ENCODE peak calls at places on chromosomes 2 and 18, in five cellular contexts. One of them, this sample, is unnamed.

GRCh38 chr2:30332791-30333453 is 101.6 kb downstream of the LBH start:
- DNase-seq in A673: no peak
- DNase-seq in HepG2: no peak
- DNase-seq in transverse colon: no peak
- DNase-seq in AG09309: no peak
- DNase-seq in this sample: no peak

GRCh38 chr2:232320038-232320790 is 58.3 kb upstream of the ALPP start:
- DNase-seq in A673: no peak
- DNase-seq in HepG2: no peak
- DNase-seq in transverse colon: peak
- DNase-seq in AG09309: no peak
- DNase-seq in this sample: peak

GRCh38 chr18:54434453-54434852 is 76.7 kb downstream of the C18orf54 start:
- DNase-seq in A673: no peak
- DNase-seq in HepG2: no peak
- DNase-seq in transverse colon: no peak
- DNase-seq in AG09309: no peak
- DNase-seq in this sample: no peak

GRCh38 chr2:69535739-69536374 is 98.6 kb upstream of the NFU1 start:
- DNase-seq in A673: no peak
- DNase-seq in HepG2: no peak
- DNase-seq in transverse colon: no peak
- DNase-seq in AG09309: no peak
- DNase-seq in this sample: no peak

GRCh38 chr2:11056614-11057013 is 98.7 kb upstream of the SLC66A3 start:
- DNase-seq in A673: peak
- DNase-seq in HepG2: no peak
- DNase-seq in transverse colon: no peak
- DNase-seq in AG09309: peak
- DNase-seq in this sample: peak

GRCh38 chr2:235493402-235493774 is 455 bp upstream of the AGAP1 start:
- DNase-seq in A673: no peak
- DNase-seq in HepG2: no peak
- DNase-seq in transverse colon: no peak
- DNase-seq in AG09309: no peak
- DNase-seq in this sample: peak

GRCh38 chr2:137693521-137693920 is 270.8 kb upstream of the HNMT start:
- DNase-seq in A673: peak
- DNase-seq in HepG2: no peak
- DNase-seq in transverse colon: no peak
- DNase-seq in AG09309: no peak
- DNase-seq in this sample: peak

GRCh38 chr2:241560181-241560882 is 1.8 kb downstream of the BOK start:
- DNase-seq in A673: no peak
- DNase-seq in HepG2: no peak
- DNase-seq in transverse colon: no peak
- DNase-seq in AG09309: no peak
- DNase-seq in this sample: no peak

GRCh38 chr2:151367571-151367970 is 10.2 kb downstream of the TNFAIP6 start:
- DNase-seq in A673: no peak
- DNase-seq in HepG2: no peak
- DNase-seq in transverse colon: no peak
- DNase-seq in AG09309: peak
- DNase-seq in this sample: peak

GRCh38 chr2:19321946-19322345 is 36.5 kb downstream of the OSR1 start:
- DNase-seq in A673: no peak
- DNase-seq in HepG2: peak
- DNase-seq in transverse colon: no peak
- DNase-seq in AG09309: no peak
- DNase-seq in this sample: peak

GRCh38 chr18:78512080-78512601 is 467.5 kb upstream of the SALL3 start:
- DNase-seq in A673: no peak
- DNase-seq in HepG2: no peak
- DNase-seq in transverse colon: no peak
- DNase-seq in AG09309: no peak
- DNase-seq in this sample: no peak

GRCh38 chr2:7034313-7034712 is 117.1 kb downstream of the RNF144A start:
- DNase-seq in A673: no peak
- DNase-seq in HepG2: peak
- DNase-seq in transverse colon: no peak
- DNase-seq in AG09309: no peak
- DNase-seq in this sample: peak
- TF ChIP-seq CTCF in A673: no peak
- TF ChIP-seq CTCF in HepG2: peak
- TF ChIP-seq CTCF in transverse colon: no peak
- TF ChIP-seq CTCF in AG09309: no peak
- TF ChIP-seq CTCF in this sample: peak

GRCh38 chr2:187934692-187935091 is 357.0 kb upstream of the GULP1 start:
- DNase-seq in A673: no peak
- DNase-seq in HepG2: no peak
- DNase-seq in transverse colon: no peak
- DNase-seq in AG09309: no peak
- DNase-seq in this sample: no peak
- H3K4me3 ChIP-seq in A673: no peak
- H3K4me3 ChIP-seq in HepG2: no peak
- H3K4me3 ChIP-seq in transverse colon: no peak
- H3K4me3 ChIP-seq in AG09309: no peak
- H3K4me3 ChIP-seq in this sample: no peak

DNA sequence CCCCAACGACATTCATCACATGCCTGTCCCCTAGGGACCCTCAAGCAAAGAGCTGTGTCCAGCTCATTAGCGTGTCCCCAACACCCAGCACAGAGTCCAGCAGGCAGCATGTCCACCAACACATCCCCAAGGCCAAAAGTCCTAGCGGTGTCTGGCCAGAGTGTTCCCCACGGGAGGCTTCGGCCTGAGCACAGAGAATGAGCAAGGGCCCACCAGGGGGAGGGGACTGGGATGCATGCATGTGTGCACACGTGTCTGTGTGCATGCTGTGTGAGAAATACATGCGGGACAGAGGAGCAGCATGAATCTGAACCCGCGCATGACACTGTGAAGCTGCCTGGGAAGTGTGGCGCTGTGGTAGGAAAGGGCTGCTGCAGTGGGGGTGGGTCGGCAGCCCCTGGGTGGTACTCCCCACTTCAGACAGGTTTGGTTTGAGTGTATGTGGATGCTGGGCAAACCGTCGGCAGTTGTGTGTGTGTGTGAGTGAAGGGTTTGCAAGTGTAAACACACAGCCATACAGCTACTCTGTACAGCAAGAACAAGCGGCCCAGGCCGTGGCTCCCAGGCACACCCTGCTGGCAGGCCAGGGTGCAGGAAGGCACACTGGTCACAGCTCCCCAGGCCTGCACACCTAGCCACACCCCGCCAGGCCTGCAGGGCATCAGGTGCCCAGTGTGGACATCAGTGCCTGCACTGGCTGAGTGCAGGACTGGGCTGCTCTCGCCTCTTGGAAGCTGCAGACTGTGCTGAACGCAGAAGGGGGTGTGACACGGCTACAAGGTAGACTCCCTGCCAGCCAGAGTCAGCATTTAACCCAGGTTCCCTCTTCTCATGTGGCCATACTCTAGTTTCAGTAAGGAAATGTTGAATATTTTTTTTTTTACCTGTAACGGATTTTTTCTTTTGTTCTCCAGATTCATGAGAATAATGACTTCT is 19.5 kb upstream of the HES6 start:
- DNase-seq in A673: no peak
- DNase-seq in HepG2: peak
- DNase-seq in transverse colon: no peak
- DNase-seq in AG09309: no peak
- DNase-seq in this sample: no peak
- TF ChIP-seq CTCF in A673: no peak
- TF ChIP-seq CTCF in HepG2: peak
- TF ChIP-seq CTCF in transverse colon: no peak
- TF ChIP-seq CTCF in AG09309: no peak
- TF ChIP-seq CTCF in this sample: no peak

DNA sequence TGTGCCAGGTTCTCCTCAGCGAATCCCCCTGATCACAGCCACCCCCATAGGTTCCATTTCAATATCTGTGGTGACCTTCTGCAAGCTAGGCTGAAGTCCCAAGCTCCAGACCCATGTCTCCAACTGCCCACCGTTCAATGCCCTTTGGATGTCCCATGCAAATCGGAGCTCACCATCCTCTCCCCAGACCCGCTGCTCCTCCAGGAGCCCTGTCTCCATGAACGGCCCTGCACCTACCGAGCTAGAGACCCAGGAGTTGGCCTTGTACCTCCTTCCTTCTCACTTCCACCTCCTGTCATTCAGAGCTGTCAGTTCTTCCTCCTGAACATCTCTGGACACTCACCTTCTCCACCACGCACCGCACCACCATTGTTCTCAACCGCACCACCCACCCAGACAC is 1.0 kb upstream of the FAHD2A start:
- DNase-seq in A673: no peak
- DNase-seq in HepG2: no peak
- DNase-seq in transverse colon: no peak
- DNase-seq in AG09309: no peak
- DNase-seq in this sample: no peak
- H3K4me3 ChIP-seq in A673: peak
- H3K4me3 ChIP-seq in HepG2: peak
- H3K4me3 ChIP-seq in transverse colon: peak
- H3K4me3 ChIP-seq in AG09309: peak
- H3K4me3 ChIP-seq in this sample: peak

GRCh38 chr2:65071499-65072180 is 15.4 kb downstream of the CEP68 start:
- DNase-seq in A673: no peak
- DNase-seq in HepG2: no peak
- DNase-seq in transverse colon: no peak
- DNase-seq in AG09309: no peak
- DNase-seq in this sample: no peak
- TF ChIP-seq CTCF in A673: no peak
- TF ChIP-seq CTCF in HepG2: peak
- TF ChIP-seq CTCF in transverse colon: peak
- TF ChIP-seq CTCF in AG09309: peak
- TF ChIP-seq CTCF in this sample: peak